ENCODE peak calls at places on chromosomes 16 and 17, in six cellular contexts. C, F, U, X, I and L are unnamed samples.

GRCh38 chr17:8746501-8747236 is 2.0 kb upstream of the CCDC42 start:
- DNase-seq in C (peak; percentile 9), F (no peak), U (no peak), X (peak; percentile 52), I (no peak), L (no peak)

GRCh38 chr16:10325783-10326543 is 59.9 kb upstream of the ATF7IP2 start:
- DNase-seq in C (no peak), F (peak; percentile 48), U (no peak), X (no peak), I (no peak), L (no peak)

GRCh38 chr17:28513476-28513875 is 7.3 kb downstream of the FOXN1 start:
- DNase-seq in C (no peak), F (no peak), U (no peak), X (no peak), I (no peak), L (no peak)

GRCh38 chr17:8709006-8709405 is 35.6 kb downstream of the CCDC42 start:
- DNase-seq in C (no peak), F (no peak), U (no peak), X (no peak), I (no peak), L (no peak)

GRCh38 chr17:80575057-80575875 is 30.6 kb downstream of the RPTOR start:
- DNase-seq in C (peak; percentile 75), F (peak; percentile 86), U (peak; percentile 74), X (peak; percentile 96), I (peak; percentile 68), L (peak; percentile 95)

GRCh38 chr17:2259769-2260536 is 43.6 kb downstream of the SMG6 start:
- DNase-seq in C (no peak), F (no peak), U (no peak), X (no peak), I (no peak), L (no peak)

GRCh38 chr16:4675864-4676786 is 17.2 kb upstream of the NUDT16L1 start:
- DNase-seq in C (no peak), F (no peak), U (no peak), X (no peak), I (no peak), L (no peak)

GRCh38 chr17:78972507-78973105 is 7.1 kb downstream of the LGALS3BP start:
- DNase-seq in C (no peak), F (no peak), U (no peak), X (peak; percentile 54), I (no peak), L (no peak)

GRCh38 chr16:84753412-84754325 is 53.9 kb downstream of the USP10 start:
- DNase-seq in C (no peak), F (no peak), U (no peak), X (no peak), I (no peak), L (no peak)

GRCh38 chr17:18959071-18959844 is 7.3 kb downstream of the SLC5A10 start:
- DNase-seq in C (no peak), F (no peak), U (no peak), X (peak; percentile 17), I (no peak), L (no peak)

GRCh38 chr17:77373298-77374169 is 232.8 kb downstream of the SEC14L1 start:
- DNase-seq in C (no peak), F (peak; percentile 48), U (peak; percentile 76), X (peak; percentile 65), I (no peak), L (no peak)

GRCh38 chr17:40778466-40778865 is 3.9 kb downstream of the KRT27 start:
- DNase-seq in C (peak; percentile 21), F (no peak), U (no peak), X (no peak), I (no peak), L (peak; percentile 39)

GRCh38 chr17:47287068-47287467 is 33.4 kb downstream of the ITGB3 start:
- DNase-seq in C (no peak), F (no peak), U (no peak), X (no peak), I (no peak), L (no peak)

GRCh38 chr17:35740216-35740615 is 8.8 kb downstream of the RASL10B start:
- DNase-seq in C (no peak), F (no peak), U (no peak), X (no peak), I (no peak), L (no peak)

GRCh38 chr17:37713624-37714023 is 31.2 kb downstream of the HNF1B start:
- DNase-seq in C (no peak), F (no peak), U (no peak), X (no peak), I (no peak), L (no peak)

GRCh38 chr17:35577826-35578194 is 561 bp downstream of the PEX12 start:
- DNase-seq in C (peak; percentile 12), F (peak; percentile 11), U (no peak), X (peak; percentile 22), I (no peak), L (no peak)

GRCh38 chr17:82909322-82909904 is 69.6 kb upstream of the ZNF750 start:
- DNase-seq in C (no peak), F (no peak), U (no peak), X (no peak), I (no peak), L (no peak)

GRCh38 chr17:82230627-82231311 is 1.9 kb downstream of the SLC16A3 start:
- DNase-seq in C (peak; percentile 78), F (peak; percentile 95), U (peak; percentile 92), X (peak; percentile 77), I (peak; percentile 93), L (peak; percentile 54)

GRCh38 chr16:68075980-68076379 is 9.2 kb upstream of the NFATC3 start:
- DNase-seq in C (no peak), F (no peak), U (no peak), X (no peak), I (no peak), L (no peak)

GRCh38 chr17:1580979-1581676 is 18.5 kb upstream of the PITPNA start:
- DNase-seq in C (no peak), F (no peak), U (no peak), X (no peak), I (no peak), L (no peak)

GRCh38 chr17:71791311-71791710 is 329.5 kb upstream of the SOX9 start:
- DNase-seq in C (no peak), F (no peak), U (no peak), X (no peak), I (no peak), L (no peak)

GRCh38 chr16:13897806-13898205 is 22.1 kb upstream of the ERCC4 start:
- DNase-seq in C (no peak), F (no peak), U (no peak), X (no peak), I (no peak), L (no peak)

GRCh38 chr16:15900357-15900756 is 12.0 kb upstream of the CEP20 start:
- DNase-seq in C (no peak), F (no peak), U (no peak), X (no peak), I (no peak), L (no peak)

GRCh38 chr17:15406081-15406480 is 61.3 kb downstream of the CDRT4 start:
- DNase-seq in C (no peak), F (peak; percentile 35), U (no peak), X (no peak), I (no peak), L (no peak)

GRCh38 chr17:15409721-15410247 is 57.6 kb downstream of the CDRT4 start:
- DNase-seq in C (peak; percentile 95), F (peak; percentile 96), U (peak; percentile 78), X (no peak), I (peak; percentile 88), L (peak; percentile 73)

GRCh38 chr17:15405016-15405415 is 62.4 kb downstream of the CDRT4 start:
- DNase-seq in C (no peak), F (no peak), U (no peak), X (no peak), I (no peak), L (no peak)

GRCh38 chr17:15411556-15412198 is 55.7 kb downstream of the CDRT4 start:
- DNase-seq in C (no peak), F (peak; percentile 25), U (no peak), X (no peak), I (no peak), L (no peak)

DNA sequence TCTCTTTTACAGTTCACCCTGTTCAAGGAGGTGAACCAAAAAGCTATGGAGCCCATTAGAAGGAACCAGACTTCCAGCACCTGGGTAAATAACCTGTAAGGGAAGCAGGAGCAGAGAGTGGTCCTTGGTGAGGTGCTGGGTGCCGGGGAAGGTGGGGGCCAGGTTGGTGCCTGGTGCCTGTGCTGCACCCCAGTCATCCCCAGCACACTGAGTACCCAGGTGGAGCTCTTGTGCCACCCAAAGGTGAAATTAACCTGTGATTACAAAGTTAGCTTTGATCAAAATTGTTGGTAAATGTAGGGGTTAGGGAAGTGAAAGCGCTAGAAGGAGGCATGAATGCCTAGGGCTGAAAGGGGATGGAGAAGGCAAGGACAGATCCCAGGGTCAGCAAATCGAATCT is 58.6 kb downstream of the CDRT4 start:
- DNase-seq in C (peak; percentile 28), F (no peak), U (no peak), X (no peak), I (no peak), L (no peak)
- TF ChIP-seq CTCF in C (peak; percentile 35), F (no peak), U (no peak), X (no peak), I (no peak), L (no peak)

GRCh38 chr17:54900457-54901229 is at the start of gene TOM1L1:
- DNase-seq in C (peak; percentile 78), F (peak; percentile 63), U (peak; percentile 63), X (peak; percentile 92), I (peak; percentile 57), L (peak; percentile 90)
- H3K4me3 ChIP-seq in C (peak within 1 kb of the TSS; percentile 66), F (peak within 1 kb of the TSS; percentile 74), U (peak within 1 kb of the TSS; percentile 50), X (peak within 1 kb of the TSS; percentile 94), I (peak within 1 kb of the TSS; percentile 71), L (peak within 1 kb of the TSS; percentile 85)

GRCh38 chr16:22219389-22220075 is 13.5 kb downstream of the EEF2K start:
- DNase-seq in C (no peak), F (no peak), U (no peak), X (no peak), I (no peak), L (no peak)

GRCh38 chr16:22220076-22220453 is 14.0 kb downstream of the EEF2K start:
- DNase-seq in C (no peak), F (peak; percentile 66), U (peak; percentile 71), X (no peak), I (no peak), L (no peak)

GRCh38 chr16:22222006-22222405 is 15.9 kb downstream of the EEF2K start:
- DNase-seq in C (no peak), F (no peak), U (no peak), X (no peak), I (no peak), L (no peak)

GRCh38 chr16:22222998-22223397 is 16.9 kb downstream of the EEF2K start:
- DNase-seq in C (no peak), F (no peak), U (no peak), X (no peak), I (no peak), L (no peak)

GRCh38 chr16:22220714-22221113 is 14.6 kb downstream of the EEF2K start:
- DNase-seq in C (no peak), F (peak; percentile 34), U (peak; percentile 43), X (no peak), I (no peak), L (no peak)
- TF ChIP-seq CTCF in C (no peak), F (no peak), U (no peak), X (no peak), I (no peak), L (no peak)

DNA sequence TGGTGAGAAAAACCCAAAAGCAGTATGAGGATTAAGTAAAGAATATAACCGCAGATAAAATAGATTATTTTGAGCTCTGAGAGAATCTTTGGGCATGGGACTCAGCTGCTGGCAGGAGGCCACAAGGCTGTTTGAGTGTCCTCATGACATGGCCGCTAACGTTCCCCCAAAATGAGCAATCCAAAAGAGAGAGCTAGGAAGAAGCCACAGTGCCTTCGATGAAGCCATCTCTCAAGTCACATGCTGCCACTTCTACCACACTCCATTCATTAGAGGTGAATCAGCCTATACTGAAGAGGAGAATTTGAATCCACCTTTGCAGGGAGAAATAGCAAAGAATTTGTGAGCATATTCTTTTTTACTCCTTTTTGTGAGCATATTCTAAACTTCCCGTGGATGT is 34.2 kb downstream of the ANKFY1 start:
- DNase-seq in C (peak; percentile 75), F (peak; percentile 77), U (peak; percentile 71), X (no peak), I (peak; percentile 67), L (peak; percentile 47)
- H3K4me3 ChIP-seq in C (no peak overlapping the region), F (peak overlapping the region; percentile 7), U (no peak overlapping the region), X (peak overlapping the region; percentile 17), I (no peak overlapping the region), L (no peak overlapping the region)